ENCODE peak calls at places on chromosomes 6 and 20, in five cellular contexts. X is glutamatergic neuron, H is NAMALWA, B is heart left ventricle, C is heart right ventricle. E is an unnamed sample.

GRCh38 chr20:58893355-58894151 is 41.0 kb downstream of the GNAS start:
- DNase-seq in C (no peak), H (peak), X (no peak), B (no peak), E (no peak)

GRCh38 chr20:21291026-21291425 is 12.1 kb upstream of the XRN2 start:
- DNase-seq in C (no peak), X (no peak), H (no peak), B (no peak), E (no peak)

GRCh38 chr20:53872081-53872541 is 198.3 kb downstream of the BCAS1 start:
- DNase-seq in B (no peak), H (peak), X (no peak), C (no peak), E (no peak)

GRCh38 chr6:37061157-37061804 is 55.8 kb downstream of the FGD2 start:
- DNase-seq in H (peak), B (peak), X (no peak), C (peak), E (peak)

GRCh38 chr6:12048609-12049008 is 36.5 kb downstream of the HIVEP1 start:
- DNase-seq in B (no peak), H (no peak), C (no peak), X (no peak), E (no peak)

GRCh38 chr6:10521104-10521808 is at the start of gene GCNT2:
- DNase-seq in B (no peak), C (no peak), X (peak), H (no peak), E (no peak)

GRCh38 chr20:48019940-48020339 is 234.7 kb upstream of the SULF2 start:
- DNase-seq in C (no peak), H (no peak), B (peak), X (no peak), E (no peak)

GRCh38 chr6:36104836-36105235 is 25.5 kb upstream of the MAPK13 start:
- DNase-seq in B (no peak), H (no peak), C (no peak), X (no peak), E (no peak)

GRCh38 chr6:55009114-55009513 is 162.5 kb downstream of the FAM83B start:
- DNase-seq in C (no peak), B (no peak), H (no peak), X (no peak), E (no peak)

GRCh38 chr6:119137194-119138072 is 59.0 kb upstream of the FAM184A start:
- DNase-seq in B (no peak), C (no peak), H (no peak), X (no peak), E (no peak)

GRCh38 chr6:5167501-5167900 is 82.4 kb downstream of the PPP1R3G start:
- DNase-seq in H (no peak), B (no peak), X (no peak), C (no peak), E (no peak)

GRCh38 chr20:8018928-8019177 is 708 bp downstream of the TMX4 start:
- DNase-seq in B (no peak), X (no peak), C (no peak), H (no peak), E (peak)

GRCh38 chr20:38658879-38659612 is 57.4 kb downstream of the ARHGAP40 start:
- DNase-seq in H (peak), C (no peak), X (peak), B (no peak), E (peak)

GRCh38 chr6:89615882-89616281 is 22.7 kb downstream of the LYRM2 start:
- DNase-seq in C (no peak), X (no peak), H (no peak), B (no peak), E (no peak)

GRCh38 chr6:41503841-41504525 is 42.2 kb upstream of the FOXP4 start:
- DNase-seq in H (no peak), X (no peak), C (no peak), B (no peak), E (peak)

GRCh38 chr6:152309648-152310047 is 327.5 kb downstream of the SYNE1 start:
- DNase-seq in C (no peak), X (no peak), B (no peak), H (no peak), E (no peak)

GRCh38 chr20:47051936-47052566 is 157.4 kb downstream of the EYA2 start:
- DNase-seq in C (no peak), H (no peak), X (no peak), B (no peak), E (no peak)

GRCh38 chr20:53517146-53517545 is 76.5 kb downstream of the ZNF217 start:
- DNase-seq in H (no peak), B (no peak), C (no peak), X (no peak), E (no peak)